ENCODE peak calls at places on chromosomes 1 and 21, in six cellular contexts. One of them, this sample, is unnamed.

GRCh38 chr21:28776251-28776650 is 216.4 kb downstream of the LTN1 start:
- DNase-seq in H7: no peak
- DNase-seq in pancreas: no peak
- DNase-seq in T-helper 1 cell: no peak
- DNase-seq in amygdala: no peak
- DNase-seq in NCI-H1092: no peak
- DNase-seq in this sample: no peak

GRCh38 chr1:208047476-208047934 is 136.6 kb upstream of the CD34 start:
- DNase-seq in H7: no peak
- DNase-seq in pancreas: peak; percentile 55
- DNase-seq in amygdala: peak; percentile 25
- DNase-seq in NCI-H1092: no peak
- DNase-seq in T-helper 1 cell: no peak
- DNase-seq in this sample: no peak

GRCh38 chr1:84365225-84366221 is 32.8 kb upstream of the DNASE2B start:
- DNase-seq in amygdala: no peak
- DNase-seq in T-helper 1 cell: no peak
- DNase-seq in pancreas: no peak
- DNase-seq in H7: no peak
- DNase-seq in NCI-H1092: no peak
- DNase-seq in this sample: peak; percentile 92

GRCh38 chr1:200172311-200172710 is 144.8 kb downstream of the NR5A2 start:
- DNase-seq in pancreas: no peak
- DNase-seq in amygdala: no peak
- DNase-seq in H7: no peak
- DNase-seq in T-helper 1 cell: no peak
- DNase-seq in NCI-H1092: no peak
- DNase-seq in this sample: no peak

GRCh38 chr1:229041946-229042345 is 229.0 kb upstream of the RAB4A start:
- DNase-seq in amygdala: no peak
- DNase-seq in T-helper 1 cell: no peak
- DNase-seq in pancreas: no peak
- DNase-seq in H7: no peak
- DNase-seq in NCI-H1092: no peak
- DNase-seq in this sample: no peak

GRCh38 chr1:247111636-247112478 is 7.7 kb upstream of the ZNF669 start:
- DNase-seq in T-helper 1 cell: no peak
- DNase-seq in pancreas: peak; percentile 50
- DNase-seq in amygdala: peak; percentile 21
- DNase-seq in NCI-H1092: no peak
- DNase-seq in H7: peak; percentile 91
- DNase-seq in this sample: peak; percentile 76

GRCh38 chr1:180598333-180598979 is 33.4 kb upstream of the XPR1 start:
- DNase-seq in pancreas: peak; percentile 47
- DNase-seq in NCI-H1092: no peak
- DNase-seq in T-helper 1 cell: no peak
- DNase-seq in H7: no peak
- DNase-seq in amygdala: no peak
- DNase-seq in this sample: peak; percentile 95

GRCh38 chr1:20322825-20323612 is 32.3 kb downstream of the VWA5B1 start:
- DNase-seq in pancreas: no peak
- DNase-seq in amygdala: no peak
- DNase-seq in NCI-H1092: no peak
- DNase-seq in H7: no peak
- DNase-seq in T-helper 1 cell: no peak
- DNase-seq in this sample: no peak

GRCh38 chr1:117534995-117535467 is 70.8 kb upstream of the TENT5C start:
- DNase-seq in amygdala: no peak
- DNase-seq in NCI-H1092: peak; percentile 53
- DNase-seq in H7: peak; percentile 69
- DNase-seq in pancreas: peak; percentile 77
- DNase-seq in T-helper 1 cell: peak; percentile 9
- DNase-seq in this sample: peak; percentile 67

GRCh38 chr1:180945551-180945950 is 32.9 kb downstream of the KIAA1614 start:
- DNase-seq in amygdala: no peak
- DNase-seq in H7: no peak
- DNase-seq in T-helper 1 cell: no peak
- DNase-seq in NCI-H1092: peak; percentile 27
- DNase-seq in pancreas: no peak
- DNase-seq in this sample: no peak

GRCh38 chr21:32878654-32879053 is 107.1 kb upstream of the PAXBP1 start:
- DNase-seq in pancreas: no peak
- DNase-seq in NCI-H1092: no peak
- DNase-seq in T-helper 1 cell: no peak
- DNase-seq in H7: no peak
- DNase-seq in amygdala: no peak
- DNase-seq in this sample: no peak

GRCh38 chr1:24986372-24986979 is 56.4 kb upstream of the RUNX3 start:
- DNase-seq in NCI-H1092: no peak
- DNase-seq in pancreas: no peak
- DNase-seq in H7: no peak
- DNase-seq in amygdala: peak; percentile 4
- DNase-seq in T-helper 1 cell: no peak
- DNase-seq in this sample: no peak

GRCh38 chr1:203968728-203969127 is 104.2 kb upstream of the SOX13 start:
- DNase-seq in pancreas: no peak
- DNase-seq in amygdala: no peak
- DNase-seq in H7: no peak
- DNase-seq in NCI-H1092: no peak
- DNase-seq in T-helper 1 cell: no peak
- DNase-seq in this sample: no peak

GRCh38 chr1:207321790-207322530 is 482 bp downstream of the CD55 start:
- DNase-seq in amygdala: peak; percentile 63
- DNase-seq in T-helper 1 cell: no peak
- DNase-seq in pancreas: no peak
- DNase-seq in H7: no peak
- DNase-seq in NCI-H1092: no peak
- DNase-seq in this sample: peak; percentile 83